ENCODE peak calls at places on chromosomes 6 and 20, in seven cellular contexts. R is IMR-90, E is trophoblast cell, C is mesendoderm, T is mesenchymal stem cell, A is H1, D is neuronal stem cell. P is an unnamed sample.

GRCh38 chr20:46349742-46350056 is 41.4 kb upstream of the CDH22 start:
- DNase-seq in R (no peak), E (no peak), C (no peak), T (no peak), A (no peak), D (no peak), P (no peak)

GRCh38 chr20:46305331-46305972 is 2.8 kb downstream of the CDH22 start:
- DNase-seq in R (no peak), E (no peak), C (no peak), T (no peak), A (no peak), D (no peak), P (no peak)

GRCh38 chr6:150531957-150532356 is 67.7 kb upstream of the PLEKHG1 start:
- DNase-seq in R (no peak), E (no peak), C (no peak), T (no peak), A (no peak), D (no peak), P (no peak)

GRCh38 chr6:150878347-150879213 is 13.1 kb downstream of the MTHFD1L start:
- DNase-seq in R (no peak), E (no peak), C (peak), T (no peak), A (no peak), D (no peak), P (peak)

GRCh38 chr6:149364558-149364957 is 35.5 kb upstream of the SUMO4 start:
- DNase-seq in R (peak), E (no peak), C (no peak), T (peak), A (no peak), D (no peak), P (no peak)

GRCh38 chr6:72704979-72705378 is 83.1 kb downstream of the KCNQ5 start:
- DNase-seq in R (no peak), E (peak), C (no peak), T (peak), A (no peak), D (no peak), P (no peak)

GRCh38 chr20:44830523-44830922 is 20.2 kb upstream of the RIMS4 start:
- DNase-seq in R (no peak), E (no peak), C (no peak), T (no peak), A (no peak), D (no peak), P (no peak)

GRCh38 chr20:62391165-62392076 is 4.5 kb downstream of the RPS21 start:
- DNase-seq in R (no peak), E (no peak), C (no peak), T (no peak), A (no peak), D (no peak), P (no peak)

GRCh38 chr6:51553246-51554015 is 534.0 kb downstream of the PKHD1 start:
- DNase-seq in R (no peak), E (no peak), C (no peak), T (no peak), A (no peak), D (no peak), P (no peak)

GRCh38 chr6:28488916-28489365 is 26.7 kb downstream of the GPX6 start:
- DNase-seq in R (peak), E (peak), C (peak), T (peak), A (peak), D (peak), P (no peak)

GRCh38 chr20:10448270-10449156 is 13.4 kb downstream of the SLX4IP start:
- DNase-seq in R (peak), E (no peak), C (no peak), T (no peak), A (no peak), D (no peak), P (no peak)

GRCh38 chr6:105882071-105882803 is 203.9 kb upstream of the PRDM1 start:
- DNase-seq in R (peak), E (no peak), C (no peak), T (peak), A (no peak), D (no peak), P (no peak)

GRCh38 chr20:4904127-4904860 is 97.0 kb downstream of the SLC23A2 start:
- DNase-seq in R (no peak), E (peak), C (no peak), T (no peak), A (no peak), D (no peak), P (no peak)

DNA sequence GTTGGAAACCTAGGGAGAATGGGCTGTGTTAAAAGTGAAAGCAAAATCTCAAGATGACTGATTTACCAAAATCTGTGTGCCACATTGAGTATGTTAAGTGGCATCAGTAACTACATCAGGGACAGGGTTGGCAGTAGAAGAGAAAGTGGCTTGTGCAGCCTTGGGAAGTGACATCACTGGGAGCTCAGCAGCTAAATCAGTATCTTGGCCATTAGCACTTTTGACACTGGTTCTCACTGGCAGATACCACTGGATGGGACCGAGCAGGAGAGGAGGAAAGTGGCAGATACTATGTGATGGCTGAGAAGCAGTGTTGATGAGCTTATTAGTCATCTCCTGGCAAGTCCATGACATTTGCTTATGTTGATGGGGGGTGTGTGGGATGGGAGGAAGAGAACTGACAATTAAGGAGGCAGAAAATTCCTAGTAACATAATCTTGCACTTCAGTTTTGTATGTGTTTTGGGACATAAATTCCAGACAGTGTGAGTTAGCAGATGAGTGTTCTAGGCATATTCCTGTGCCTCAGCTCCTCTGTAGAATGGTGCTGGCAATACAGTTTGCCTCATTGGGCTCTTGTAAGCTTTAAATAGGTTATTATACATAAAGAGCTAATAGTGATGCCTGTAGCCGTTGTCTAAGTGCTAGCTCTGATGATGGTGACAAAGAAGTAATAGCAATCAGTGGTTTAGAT is 322.3 kb downstream of the SOX4 start:
- DNase-seq in R (peak), E (no peak), C (peak), T (peak), A (no peak), D (no peak), P (no peak)
- H3K4me2 ChIP-seq in R (peak), E (no peak), C (no peak), T (peak), A (no peak), D (no peak), P (no peak)

GRCh38 chr6:113513086-113513485 is 344.1 kb upstream of the MARCKS start:
- DNase-seq in R (no peak), E (no peak), C (no peak), T (no peak), A (no peak), D (no peak), P (no peak)

GRCh38 chr6:113511100-113511499 is 346.0 kb upstream of the MARCKS start:
- DNase-seq in R (no peak), E (no peak), C (no peak), T (no peak), A (no peak), D (no peak), P (no peak)

GRCh38 chr6:113508249-113508648 is 348.9 kb upstream of the MARCKS start:
- DNase-seq in R (peak), E (peak), C (no peak), T (no peak), A (no peak), D (no peak), P (no peak)

DNA sequence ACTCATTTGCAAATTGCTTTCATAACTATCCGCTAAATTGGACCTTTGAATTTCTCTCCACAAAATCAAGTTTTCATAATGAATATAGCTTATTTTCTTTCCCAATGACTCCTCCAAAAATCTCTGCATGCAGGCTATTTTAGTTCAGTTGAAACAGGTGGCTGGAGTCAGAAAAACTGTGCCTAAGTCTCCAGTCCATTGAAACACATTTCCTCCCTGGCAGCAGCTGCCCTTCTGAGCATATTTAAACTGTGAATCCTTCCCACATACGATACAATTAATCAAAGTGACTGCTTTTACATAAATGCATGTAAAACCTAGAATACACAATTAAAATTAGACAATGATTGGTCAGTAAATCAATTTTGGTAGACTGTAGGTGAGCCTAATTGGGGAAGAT is 344.6 kb upstream of the MARCKS start:
- DNase-seq in R (no peak), E (no peak), C (no peak), T (no peak), A (no peak), D (no peak), P (no peak)
- H3K23ac ChIP-seq in R (no peak), E (no peak), C (no peak), T (no peak), A (no peak), D (no peak), P (no peak)

DNA sequence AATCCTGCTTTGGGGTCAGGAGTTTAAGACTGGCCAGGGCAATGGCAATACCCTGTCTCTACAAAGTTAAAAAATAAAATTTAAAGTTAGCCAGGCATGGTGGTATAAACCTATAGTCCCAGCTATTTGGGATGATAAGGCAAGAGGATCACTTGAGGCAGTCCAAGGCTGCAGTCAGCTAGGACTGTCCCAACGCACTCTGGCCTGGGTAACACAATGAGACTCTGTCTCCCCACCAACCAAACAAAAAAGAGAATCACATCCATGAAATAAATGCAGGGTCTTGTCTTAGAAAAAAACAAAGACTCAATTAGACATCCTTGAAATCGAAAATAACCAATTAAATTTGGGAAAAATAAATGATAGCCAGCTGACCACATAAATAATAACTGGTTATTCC is 88.9 kb downstream of the PHIP start:
- DNase-seq in R (no peak), E (no peak), C (no peak), T (no peak), A (no peak), D (no peak), P (no peak)
- H3K4ac ChIP-seq in R (no peak), E (no peak), C (no peak), T (no peak), A (no peak), D (no peak), P (no peak)

GRCh38 chr6:116497089-116497676 is 14.3 kb upstream of the CALHM5 start:
- DNase-seq in R (peak), E (no peak), C (no peak), T (no peak), A (no peak), D (no peak), P (no peak)

GRCh38 chr6:116500969-116501433 is 10.4 kb upstream of the CALHM5 start:
- DNase-seq in R (peak), E (no peak), C (peak), T (no peak), A (no peak), D (no peak), P (peak)
- H3K4me2 ChIP-seq in R (no peak), E (no peak), C (no peak), T (no peak), A (no peak), D (no peak), P (no peak)

GRCh38 chr6:7000825-7001777 is 106.7 kb upstream of the RREB1 start:
- DNase-seq in R (no peak), E (no peak), C (no peak), T (no peak), A (no peak), D (no peak), P (no peak)
- H3K23ac ChIP-seq in R (no peak), E (no peak), C (no peak), T (no peak), A (no peak), D (no peak), P (no peak)

GRCh38 chr6:52641388-52641787 is 29.5 kb upstream of the TMEM14A start:
- DNase-seq in R (no peak), E (no peak), C (no peak), T (no peak), A (no peak), D (no peak), P (no peak)
- H3K4ac ChIP-seq in R (no peak), E (no peak), C (no peak), T (no peak), A (no peak), D (no peak), P (no peak)

DNA sequence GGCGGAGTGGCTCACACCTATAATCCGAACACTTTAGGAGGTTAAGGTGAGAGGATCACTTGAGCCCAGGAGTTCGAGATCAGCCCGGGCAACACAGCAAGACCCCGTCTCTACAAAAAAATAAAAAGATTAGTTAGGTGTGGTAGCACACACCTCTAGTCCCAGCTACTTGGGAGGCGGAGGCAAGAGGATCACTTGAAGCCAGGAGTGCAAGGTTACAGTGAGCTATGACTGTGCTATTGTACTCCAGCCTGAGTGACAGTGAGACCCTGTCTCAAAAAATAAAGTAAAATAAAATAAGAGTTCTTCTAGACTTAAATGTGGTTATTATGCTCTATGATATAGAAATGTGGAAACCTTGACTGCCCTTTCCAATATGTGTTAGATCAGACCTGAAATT is 31.1 kb downstream of the FASTKD5 start:
- DNase-seq in R (no peak), E (no peak), C (no peak), T (no peak), A (no peak), D (no peak), P (no peak)
- H3K4me2 ChIP-seq in R (no peak), E (no peak), C (no peak), T (no peak), A (no peak), D (no peak), P (no peak)

GRCh38 chr6:30979076-30979475 is 4.4 kb upstream of the MUC21 start:
- DNase-seq in R (no peak), E (no peak), C (no peak), T (no peak), A (no peak), D (no peak), P (no peak)
- H3K23ac ChIP-seq in R (no peak), E (no peak), C (no peak), T (no peak), A (no peak), D (no peak), P (no peak)

GRCh38 chr6:1930356-1930755 is 315.0 kb downstream of the GMDS start:
- DNase-seq in R (peak), E (no peak), C (no peak), T (no peak), A (no peak), D (no peak), P (no peak)
- H3K4ac ChIP-seq in R (no peak), E (no peak), C (no peak), T (no peak), A (no peak), D (no peak), P (no peak)

P was measured in H9.